ENCODE peak calls at places on chromosome 16, in six cellular contexts. One of them, this sample, is unnamed.

GRCh38 chr16:50152386-50152806 is 710 bp upstream of the TENT4B start:
- DNase-seq in GF-D8: peak; percentile 60
- DNase-seq in activated naive CD4-positive, alpha-beta T cell treated with anti-CD3 and anti-CD28 coated beads, Interleukin-2, amount 50 U/mL, for 16 hours: peak; percentile 69
- DNase-seq in AG08396: no peak
- DNase-seq in upper lobe of right lung: no peak
- DNase-seq in HuH-7: no peak
- DNase-seq in this sample: peak; percentile 37

GRCh38 chr16:58471209-58471975 is 28.6 kb upstream of the NDRG4 start:
- DNase-seq in GF-D8: no peak
- DNase-seq in AG08396: no peak
- DNase-seq in activated naive CD4-positive, alpha-beta T cell treated with anti-CD3 and anti-CD28 coated beads, Interleukin-2, amount 50 U/mL, for 16 hours: no peak
- DNase-seq in upper lobe of right lung: no peak
- DNase-seq in HuH-7: no peak
- DNase-seq in this sample: no peak

GRCh38 chr16:66750279-66751134 is 902 bp downstream of the DYNC1LI2 start:
- DNase-seq in HuH-7: no peak
- DNase-seq in AG08396: peak; percentile 24
- DNase-seq in GF-D8: no peak
- DNase-seq in upper lobe of right lung: no peak
- DNase-seq in activated naive CD4-positive, alpha-beta T cell treated with anti-CD3 and anti-CD28 coated beads, Interleukin-2, amount 50 U/mL, for 16 hours: no peak
- DNase-seq in this sample: peak; percentile 8

GRCh38 chr16:14215941-14216340 is 144.8 kb downstream of the MRTFB start:
- DNase-seq in GF-D8: no peak
- DNase-seq in activated naive CD4-positive, alpha-beta T cell treated with anti-CD3 and anti-CD28 coated beads, Interleukin-2, amount 50 U/mL, for 16 hours: no peak
- DNase-seq in HuH-7: no peak
- DNase-seq in upper lobe of right lung: no peak
- DNase-seq in AG08396: no peak
- DNase-seq in this sample: no peak

GRCh38 chr16:70796301-70796700 is 4.7 kb downstream of the VAC14 start:
- DNase-seq in upper lobe of right lung: no peak
- DNase-seq in activated naive CD4-positive, alpha-beta T cell treated with anti-CD3 and anti-CD28 coated beads, Interleukin-2, amount 50 U/mL, for 16 hours: no peak
- DNase-seq in AG08396: no peak
- DNase-seq in GF-D8: no peak
- DNase-seq in HuH-7: no peak
- DNase-seq in this sample: no peak

GRCh38 chr16:82542714-82543113 is 84.1 kb upstream of the CDH13 start:
- DNase-seq in GF-D8: no peak
- DNase-seq in HuH-7: no peak
- DNase-seq in upper lobe of right lung: no peak
- DNase-seq in activated naive CD4-positive, alpha-beta T cell treated with anti-CD3 and anti-CD28 coated beads, Interleukin-2, amount 50 U/mL, for 16 hours: no peak
- DNase-seq in AG08396: no peak
- DNase-seq in this sample: no peak

GRCh38 chr16:17078950-17079631 is 391.7 kb downstream of the XYLT1 start:
- DNase-seq in upper lobe of right lung: no peak
- DNase-seq in activated naive CD4-positive, alpha-beta T cell treated with anti-CD3 and anti-CD28 coated beads, Interleukin-2, amount 50 U/mL, for 16 hours: no peak
- DNase-seq in HuH-7: no peak
- DNase-seq in GF-D8: no peak
- DNase-seq in AG08396: no peak
- DNase-seq in this sample: no peak

GRCh38 chr16:30567991-30568638 is 3.4 kb downstream of the ZNF688 start:
- DNase-seq in HuH-7: peak; percentile 64
- DNase-seq in activated naive CD4-positive, alpha-beta T cell treated with anti-CD3 and anti-CD28 coated beads, Interleukin-2, amount 50 U/mL, for 16 hours: peak; percentile 39
- DNase-seq in GF-D8: peak; percentile 28
- DNase-seq in AG08396: peak; percentile 56
- DNase-seq in upper lobe of right lung: no peak
- DNase-seq in this sample: peak; percentile 97

GRCh38 chr16:16151315-16151714 is 72.0 kb downstream of the ABCC6 start:
- DNase-seq in HuH-7: no peak
- DNase-seq in GF-D8: no peak
- DNase-seq in upper lobe of right lung: no peak
- DNase-seq in AG08396: peak; percentile 46
- DNase-seq in activated naive CD4-positive, alpha-beta T cell treated with anti-CD3 and anti-CD28 coated beads, Interleukin-2, amount 50 U/mL, for 16 hours: no peak
- DNase-seq in this sample: peak; percentile 22

GRCh38 chr16:3401719-3402397 is 843 bp downstream of the ZNF174 start:
- DNase-seq in activated naive CD4-positive, alpha-beta T cell treated with anti-CD3 and anti-CD28 coated beads, Interleukin-2, amount 50 U/mL, for 16 hours: no peak
- DNase-seq in upper lobe of right lung: no peak
- DNase-seq in AG08396: peak; percentile 36
- DNase-seq in HuH-7: peak; percentile 11
- DNase-seq in GF-D8: no peak
- DNase-seq in this sample: no peak

GRCh38 chr16:69150146-69150865 is 17.9 kb downstream of the UTP4 start:
- DNase-seq in HuH-7: peak; percentile 64
- DNase-seq in AG08396: peak; percentile 60
- DNase-seq in activated naive CD4-positive, alpha-beta T cell treated with anti-CD3 and anti-CD28 coated beads, Interleukin-2, amount 50 U/mL, for 16 hours: peak; percentile 21
- DNase-seq in upper lobe of right lung: no peak
- DNase-seq in GF-D8: peak; percentile 32
- DNase-seq in this sample: peak; percentile 65

GRCh38 chr16:65754799-65755691 is 611.4 kb upstream of the CDH5 start:
- DNase-seq in upper lobe of right lung: no peak
- DNase-seq in AG08396: no peak
- DNase-seq in HuH-7: no peak
- DNase-seq in activated naive CD4-positive, alpha-beta T cell treated with anti-CD3 and anti-CD28 coated beads, Interleukin-2, amount 50 U/mL, for 16 hours: no peak
- DNase-seq in GF-D8: no peak
- DNase-seq in this sample: no peak

GRCh38 chr16:54927125-54928015 is 3.3 kb upstream of the IRX5 start:
- DNase-seq in GF-D8: no peak
- DNase-seq in HuH-7: no peak
- DNase-seq in activated naive CD4-positive, alpha-beta T cell treated with anti-CD3 and anti-CD28 coated beads, Interleukin-2, amount 50 U/mL, for 16 hours: no peak
- DNase-seq in upper lobe of right lung: no peak
- DNase-seq in AG08396: no peak
- DNase-seq in this sample: no peak

GRCh38 chr16:47019563-47019962 is 46.1 kb upstream of the DNAJA2 start:
- DNase-seq in AG08396: no peak
- DNase-seq in activated naive CD4-positive, alpha-beta T cell treated with anti-CD3 and anti-CD28 coated beads, Interleukin-2, amount 50 U/mL, for 16 hours: no peak
- DNase-seq in HuH-7: no peak
- DNase-seq in upper lobe of right lung: no peak
- DNase-seq in GF-D8: no peak
- DNase-seq in this sample: peak; percentile 25

GRCh38 chr16:21613361-21613760 is 14.0 kb downstream of the METTL9 start:
- DNase-seq in upper lobe of right lung: no peak
- DNase-seq in AG08396: no peak
- DNase-seq in GF-D8: no peak
- DNase-seq in HuH-7: no peak
- DNase-seq in activated naive CD4-positive, alpha-beta T cell treated with anti-CD3 and anti-CD28 coated beads, Interleukin-2, amount 50 U/mL, for 16 hours: no peak
- DNase-seq in this sample: no peak

GRCh38 chr16:57061084-57061905 is 31.1 kb upstream of the CPNE2 start:
- DNase-seq in GF-D8: peak; percentile 81
- DNase-seq in upper lobe of right lung: peak; percentile 89
- DNase-seq in HuH-7: no peak
- DNase-seq in activated naive CD4-positive, alpha-beta T cell treated with anti-CD3 and anti-CD28 coated beads, Interleukin-2, amount 50 U/mL, for 16 hours: no peak
- DNase-seq in AG08396: peak; percentile 65
- DNase-seq in this sample: peak; percentile 55

GRCh38 chr16:56673916-56674315 is 4.3 kb downstream of the MT1H start:
- DNase-seq in HuH-7: no peak
- DNase-seq in AG08396: no peak
- DNase-seq in GF-D8: peak; percentile 3
- DNase-seq in activated naive CD4-positive, alpha-beta T cell treated with anti-CD3 and anti-CD28 coated beads, Interleukin-2, amount 50 U/mL, for 16 hours: no peak
- DNase-seq in upper lobe of right lung: no peak
- DNase-seq in this sample: peak; percentile 35

GRCh38 chr16:31875112-31875803 is 1.7 kb downstream of the ZNF267 start:
- DNase-seq in activated naive CD4-positive, alpha-beta T cell treated with anti-CD3 and anti-CD28 coated beads, Interleukin-2, amount 50 U/mL, for 16 hours: no peak
- DNase-seq in GF-D8: no peak
- DNase-seq in AG08396: peak; percentile 29
- DNase-seq in HuH-7: no peak
- DNase-seq in upper lobe of right lung: no peak
- DNase-seq in this sample: peak; percentile 35

GRCh38 chr16:83356266-83356665 is 451.5 kb upstream of the HSBP1 start:
- DNase-seq in HuH-7: peak; percentile 51
- DNase-seq in upper lobe of right lung: no peak
- DNase-seq in GF-D8: no peak
- DNase-seq in AG08396: peak; percentile 28
- DNase-seq in activated naive CD4-positive, alpha-beta T cell treated with anti-CD3 and anti-CD28 coated beads, Interleukin-2, amount 50 U/mL, for 16 hours: no peak
- DNase-seq in this sample: peak; percentile 76

GRCh38 chr16:72891291-72892227 is 156.4 kb downstream of the ZFHX3 start:
- DNase-seq in upper lobe of right lung: no peak
- DNase-seq in GF-D8: no peak
- DNase-seq in activated naive CD4-positive, alpha-beta T cell treated with anti-CD3 and anti-CD28 coated beads, Interleukin-2, amount 50 U/mL, for 16 hours: no peak
- DNase-seq in AG08396: no peak
- DNase-seq in HuH-7: no peak
- DNase-seq in this sample: no peak

GRCh38 chr16:47574091-47575054 is 113.2 kb downstream of the PHKB start:
- DNase-seq in HuH-7: no peak
- DNase-seq in GF-D8: no peak
- DNase-seq in upper lobe of right lung: no peak
- DNase-seq in AG08396: peak; percentile 27
- DNase-seq in activated naive CD4-positive, alpha-beta T cell treated with anti-CD3 and anti-CD28 coated beads, Interleukin-2, amount 50 U/mL, for 16 hours: peak; percentile 27
- DNase-seq in this sample: peak; percentile 94

GRCh38 chr16:56360117-56361008 is 65.0 kb downstream of the AMFR start:
- DNase-seq in upper lobe of right lung: no peak
- DNase-seq in HuH-7: no peak
- DNase-seq in activated naive CD4-positive, alpha-beta T cell treated with anti-CD3 and anti-CD28 coated beads, Interleukin-2, amount 50 U/mL, for 16 hours: no peak
- DNase-seq in AG08396: no peak
- DNase-seq in GF-D8: no peak
- DNase-seq in this sample: no peak

GRCh38 chr16:47320546-47321315 is 140.1 kb downstream of the ITFG1 start:
- DNase-seq in HuH-7: no peak
- DNase-seq in AG08396: peak; percentile 18
- DNase-seq in activated naive CD4-positive, alpha-beta T cell treated with anti-CD3 and anti-CD28 coated beads, Interleukin-2, amount 50 U/mL, for 16 hours: no peak
- DNase-seq in GF-D8: no peak
- DNase-seq in upper lobe of right lung: no peak
- DNase-seq in this sample: peak; percentile 8

GRCh38 chr16:67149276-67150057 is 1.3 kb downstream of the B3GNT9 start:
- DNase-seq in HuH-7: no peak
- DNase-seq in AG08396: no peak
- DNase-seq in GF-D8: no peak
- DNase-seq in activated naive CD4-positive, alpha-beta T cell treated with anti-CD3 and anti-CD28 coated beads, Interleukin-2, amount 50 U/mL, for 16 hours: no peak
- DNase-seq in upper lobe of right lung: no peak
- DNase-seq in this sample: no peak

GRCh38 chr16:30644334-30644830 is 6.4 kb upstream of the PRR14 start:
- DNase-seq in HuH-7: no peak
- DNase-seq in activated naive CD4-positive, alpha-beta T cell treated with anti-CD3 and anti-CD28 coated beads, Interleukin-2, amount 50 U/mL, for 16 hours: no peak
- DNase-seq in GF-D8: no peak
- DNase-seq in upper lobe of right lung: no peak
- DNase-seq in AG08396: no peak
- DNase-seq in this sample: no peak

GRCh38 chr16:77869997-77870813 is 81.8 kb downstream of the VAT1L start:
- DNase-seq in HuH-7: no peak
- DNase-seq in activated naive CD4-positive, alpha-beta T cell treated with anti-CD3 and anti-CD28 coated beads, Interleukin-2, amount 50 U/mL, for 16 hours: no peak
- DNase-seq in upper lobe of right lung: no peak
- DNase-seq in AG08396: no peak
- DNase-seq in GF-D8: no peak
- DNase-seq in this sample: no peak

GRCh38 chr16:88844412-88845118 is 12.2 kb downstream of the GALNS start:
- DNase-seq in HuH-7: no peak
- DNase-seq in AG08396: no peak
- DNase-seq in activated naive CD4-positive, alpha-beta T cell treated with anti-CD3 and anti-CD28 coated beads, Interleukin-2, amount 50 U/mL, for 16 hours: no peak
- DNase-seq in upper lobe of right lung: no peak
- DNase-seq in GF-D8: no peak
- DNase-seq in this sample: no peak

GRCh38 chr16:84774810-84775209 is 45.0 kb upstream of the CRISPLD2 start:
- DNase-seq in GF-D8: peak; percentile 62
- DNase-seq in activated naive CD4-positive, alpha-beta T cell treated with anti-CD3 and anti-CD28 coated beads, Interleukin-2, amount 50 U/mL, for 16 hours: no peak
- DNase-seq in upper lobe of right lung: no peak
- DNase-seq in HuH-7: no peak
- DNase-seq in AG08396: peak; percentile 71
- DNase-seq in this sample: peak; percentile 86

GRCh38 chr16:48082516-48082915 is 73.3 kb downstream of the ABCC12 start:
- DNase-seq in GF-D8: no peak
- DNase-seq in AG08396: no peak
- DNase-seq in HuH-7: no peak
- DNase-seq in activated naive CD4-positive, alpha-beta T cell treated with anti-CD3 and anti-CD28 coated beads, Interleukin-2, amount 50 U/mL, for 16 hours: no peak
- DNase-seq in upper lobe of right lung: no peak
- DNase-seq in this sample: no peak

This sample was measured in bronchial epithelial cell.